ENCODE peak calls at places on chromosomes 6 and 20, in nine cellular contexts. P is uterus, G is tibial nerve, E is NB4, T is endothelial cell of umbilical vein, O is mucosa of descending colon, A is Peyer's patch, W is heart left ventricle, Z is testis. K is an unnamed sample.
A peak's percentile ranks its signal among the peaks of the same experiment; 100 is the strongest.

GRCh38 chr20:8790442-8791074 is 278.3 kb upstream of the PLCB4 start:
- DNase-seq in P (no peak), G (no peak), E (peak; percentile 42), T (peak; percentile 75), O (no peak), A (peak; percentile 70), W (no peak), Z (peak; percentile 51), K (no peak)

GRCh38 chr20:2874456-2874855 is 1.2 kb downstream of the PTPRA start:
- DNase-seq in P (no peak), G (no peak), E (peak; percentile 28), T (peak; percentile 27), O (no peak), A (no peak), W (no peak), Z (no peak), K (no peak)

GRCh38 chr6:90484903-90485302 is 102.0 kb downstream of the MAP3K7 start:
- DNase-seq in P (no peak), G (no peak), E (no peak), T (no peak), O (no peak), A (no peak), W (no peak), Z (no peak), K (no peak)

GRCh38 chr20:14336667-14337066 is 745 bp downstream of the FLRT3 start:
- DNase-seq in P (no peak), G (no peak), E (no peak), T (no peak), O (no peak), A (no peak), W (no peak), Z (peak; percentile 34), K (no peak)

GRCh38 chr6:16802071-16802470 is 40.8 kb upstream of the ATXN1 start:
- DNase-seq in P (no peak), G (no peak), E (no peak), T (no peak), O (no peak), A (no peak), W (peak; percentile 33), Z (no peak), K (no peak)

GRCh38 chr6:107679457-107679856 is 144.7 kb downstream of the SCML4 start:
- DNase-seq in P (peak; percentile 81), G (no peak), E (peak; percentile 28), T (no peak), O (no peak), A (no peak), W (peak; percentile 69), Z (peak; percentile 52), K (no peak)

GRCh38 chr6:1486387-1486786 is 97.0 kb downstream of the FOXF2 start:
- DNase-seq in P (no peak), G (no peak), E (no peak), T (no peak), O (no peak), A (no peak), W (no peak), Z (no peak), K (no peak)

GRCh38 chr6:26421259-26422144 is 18.8 kb upstream of the BTN3A3 start:
- DNase-seq in P (peak; percentile 80), G (peak; percentile 47), E (peak; percentile 80), T (peak; percentile 95), O (peak; percentile 67), A (peak; percentile 84), W (peak; percentile 66), Z (peak; percentile 93), K (peak; percentile 77)

GRCh38 chr20:44154521-44155001 is 32.4 kb downstream of the JPH2 start:
- DNase-seq in P (peak; percentile 71), G (no peak), E (no peak), T (no peak), O (no peak), A (no peak), W (no peak), Z (no peak), K (no peak)

GRCh38 chr6:13429406-13429753 is 58.0 kb downstream of the GFOD1 start:
- DNase-seq in P (no peak), G (no peak), E (no peak), T (peak; percentile 39), O (no peak), A (no peak), W (no peak), Z (no peak), K (no peak)

GRCh38 chr6:13427346-13427745 is 60.1 kb downstream of the GFOD1 start:
- DNase-seq in P (no peak), G (no peak), E (no peak), T (no peak), O (no peak), A (no peak), W (no peak), Z (no peak), K (no peak)

GRCh38 chr6:13427838-13428527 is 59.4 kb downstream of the GFOD1 start:
- DNase-seq in P (no peak), G (no peak), E (no peak), T (peak; percentile 61), O (peak; percentile 67), A (peak; percentile 88), W (no peak), Z (no peak), K (no peak)

GRCh38 chr6:13431059-13431656 is 56.2 kb downstream of the GFOD1 start:
- DNase-seq in P (no peak), G (no peak), E (no peak), T (no peak), O (no peak), A (no peak), W (no peak), Z (no peak), K (no peak)

DNA sequence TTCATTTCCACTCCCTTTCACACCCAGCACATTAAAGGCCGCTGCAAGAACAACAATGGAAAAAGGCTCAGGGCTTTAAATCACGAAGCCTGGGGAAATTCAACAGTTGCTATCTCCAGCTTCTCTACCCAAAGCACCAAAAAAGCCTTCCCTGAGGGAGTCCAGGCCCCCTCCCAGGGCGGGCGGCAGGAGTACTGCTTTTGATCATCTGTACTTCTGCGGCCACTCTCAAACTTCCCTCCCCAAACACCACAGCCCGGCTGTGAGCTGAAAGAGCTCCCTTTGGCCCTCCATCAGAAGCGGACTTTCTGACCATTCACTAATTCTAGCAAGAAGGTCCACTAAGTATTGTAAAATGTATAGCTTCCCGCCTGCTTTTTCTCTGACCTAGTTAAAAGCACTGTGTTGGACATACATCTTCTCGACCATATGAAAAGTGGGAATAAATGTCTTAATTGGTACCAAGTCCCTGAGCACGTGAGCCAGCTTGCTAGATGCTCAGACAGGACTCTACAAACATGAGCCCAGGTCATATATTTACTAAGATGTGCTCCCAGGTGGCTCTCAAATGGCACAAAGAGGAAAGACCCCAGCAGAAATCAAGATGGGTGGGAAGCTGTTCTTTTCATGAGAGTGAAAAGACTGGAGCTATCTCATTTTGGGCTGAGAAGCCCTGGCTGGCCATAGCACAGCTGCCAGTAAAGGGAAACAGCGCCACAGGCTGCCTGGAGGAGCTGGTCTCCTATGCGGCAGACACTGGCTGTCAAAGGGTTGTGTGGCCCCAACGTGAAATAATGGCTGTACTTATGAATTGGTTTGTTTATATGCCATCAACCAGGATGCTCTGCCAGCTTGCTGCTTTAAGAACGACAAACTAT is 58.6 kb downstream of the GFOD1 start:
- DNase-seq in P (no peak), G (no peak), E (no peak), T (no peak), O (no peak), A (no peak), W (no peak), Z (no peak), K (no peak)
- H3K4me3 ChIP-seq in P (no peak overlapping the region), G (no peak overlapping the region), E (no peak overlapping the region), T (no peak overlapping the region), O (no peak overlapping the region), A (no peak overlapping the region), W (no peak overlapping the region), Z (no peak overlapping the region), K (no peak overlapping the region)

GRCh38 chr20:49286689-49287551 is 9.1 kb upstream of the ZNFX1 start:
- DNase-seq in P (no peak), G (no peak), E (peak; percentile 63), T (no peak), O (no peak), A (no peak), W (no peak), Z (no peak), K (no peak)
- H3K4me3 ChIP-seq in P (no peak overlapping the region), G (no peak overlapping the region), E (peak overlapping the region; percentile 41), T (no peak overlapping the region), O (no peak overlapping the region), A (no peak overlapping the region), W (no peak overlapping the region), Z (no peak overlapping the region), K (no peak overlapping the region)

DNA sequence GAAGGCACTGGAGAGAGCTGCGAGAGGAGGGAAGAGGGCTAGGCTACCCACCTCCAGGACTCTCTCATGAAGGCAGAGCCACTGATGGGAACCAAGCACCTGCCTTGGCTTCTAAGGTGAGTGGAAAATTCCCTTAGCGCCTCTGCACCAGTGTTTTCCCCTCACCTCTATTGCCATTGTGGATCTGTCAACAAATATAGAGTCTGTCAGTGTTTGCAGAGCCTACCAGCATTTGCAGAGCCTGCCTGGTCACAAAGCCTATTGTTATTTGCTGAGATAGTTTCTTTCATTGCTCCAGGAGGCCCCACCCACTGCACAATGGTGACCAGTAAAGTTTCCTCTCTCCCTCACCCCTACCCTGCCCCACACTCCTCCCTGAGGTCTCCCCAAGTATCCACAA is 141.9 kb downstream of the MRPL14 start:
- DNase-seq in P (no peak), G (no peak), E (no peak), T (no peak), O (no peak), A (no peak), W (no peak), Z (no peak), K (no peak)
- H3K4me3 ChIP-seq in P (no peak overlapping the region), G (no peak overlapping the region), E (no peak overlapping the region), T (no peak overlapping the region), O (no peak overlapping the region), A (no peak overlapping the region), W (no peak overlapping the region), Z (no peak overlapping the region), K (no peak overlapping the region)

GRCh38 chr6:15444081-15444731 is 198.3 kb downstream of the JARID2 start:
- DNase-seq in P (no peak), G (no peak), E (no peak), T (no peak), O (no peak), A (no peak), W (no peak), Z (no peak), K (no peak)

GRCh38 chr6:15441982-15442381 is 196.1 kb downstream of the JARID2 start:
- DNase-seq in P (no peak), G (no peak), E (no peak), T (no peak), O (no peak), A (no peak), W (no peak), Z (no peak), K (no peak)

GRCh38 chr6:15443119-15443518 is 197.2 kb downstream of the JARID2 start:
- DNase-seq in P (peak; percentile 26), G (no peak), E (peak; percentile 68), T (peak; percentile 35), O (no peak), A (no peak), W (no peak), Z (no peak), K (no peak)

GRCh38 chr6:15441215-15441868 is 195.5 kb downstream of the JARID2 start:
- DNase-seq in P (peak; percentile 32), G (no peak), E (peak; percentile 84), T (peak; percentile 63), O (no peak), A (peak; percentile 65), W (peak; percentile 42), Z (peak; percentile 59), K (no peak)

GRCh38 chr6:15442467-15442866 is 196.6 kb downstream of the JARID2 start:
- DNase-seq in P (no peak), G (no peak), E (no peak), T (no peak), O (no peak), A (no peak), W (no peak), Z (no peak), K (no peak)
- H3K4me3 ChIP-seq in P (no peak overlapping the region), G (no peak overlapping the region), E (no peak overlapping the region), T (no peak overlapping the region), O (no peak overlapping the region), A (no peak overlapping the region), W (no peak overlapping the region), Z (no peak overlapping the region), K (no peak overlapping the region)

K was measured in upper lobe of right lung.